ENCODE peak calls at places on chromosomes 2 and 18, in six cellular contexts. M is foreskin fibroblast, K is omental fat pad, T is OCI-LY7, S is K562, Y is bronchial epithelial cell. V is an unnamed sample.

GRCh38 chr18:32469691-32470131 is 971 bp downstream of the GAREM1 start:
- DNase-seq in M (peak), K (no peak), T (no peak), S (no peak), Y (peak), V (peak)

GRCh38 chr2:189002079-189002478 is 27.9 kb downstream of the COL3A1 start:
- DNase-seq in M (peak), K (no peak), T (no peak), S (no peak), Y (peak), V (no peak)

GRCh38 chr2:11790228-11790627 is 43.8 kb downstream of the LPIN1 start:
- DNase-seq in M (no peak), K (no peak), T (no peak), S (no peak), Y (no peak), V (no peak)

GRCh38 chr2:95025406-95026319 is at the start of gene MAL:
- DNase-seq in M (no peak), K (no peak), T (no peak), S (peak), Y (no peak), V (peak)

GRCh38 chr18:10560457-10561045 is 34.7 kb downstream of the NAPG start:
- DNase-seq in M (peak), K (peak), T (peak), S (peak), Y (peak), V (peak)

GRCh38 chr2:33108483-33109443 is 162.0 kb downstream of the LTBP1 start:
- DNase-seq in M (peak), K (no peak), T (no peak), S (peak), Y (peak), V (no peak)

GRCh38 chr2:134466141-134466540 is 212.3 kb downstream of the MGAT5 start:
- DNase-seq in M (no peak), K (no peak), T (peak), S (peak), Y (peak), V (peak)

GRCh38 chr18:13539050-13539449 is 187.3 kb downstream of the FAM210A start:
- DNase-seq in M (no peak), K (no peak), T (peak), S (no peak), Y (no peak), V (no peak)

GRCh38 chr2:231132126-231132525 is 7.3 kb upstream of the HTR2B start:
- DNase-seq in M (peak), K (no peak), T (no peak), S (no peak), Y (peak), V (no peak)

GRCh38 chr2:69779258-69779989 is 37.5 kb downstream of the ANXA4 start:
- DNase-seq in M (no peak), K (no peak), T (no peak), S (peak), Y (peak), V (no peak)

GRCh38 chr2:135819211-135819610 is 17.8 kb downstream of the LCT start:
- DNase-seq in M (peak), K (no peak), T (peak), S (peak), Y (peak), V (no peak)

GRCh38 chr2:40041983-40042382 is 262.9 kb upstream of the THUMPD2 start:
- DNase-seq in M (peak), K (no peak), T (no peak), S (no peak), Y (no peak), V (no peak)

GRCh38 chr2:179726461-179727180 is 134.8 kb downstream of the ZNF385B start:
- DNase-seq in M (no peak), K (no peak), T (no peak), S (no peak), Y (no peak), V (no peak)

GRCh38 chr18:69567813-69568488 is 167.3 kb downstream of the DOK6 start:
- DNase-seq in M (no peak), K (no peak), T (peak), S (no peak), Y (peak), V (no peak)

GRCh38 chr2:81007104-81007503 is 702.6 kb upstream of the LRRTM1 start:
- DNase-seq in M (no peak), K (no peak), T (no peak), S (no peak), Y (no peak), V (no peak)

GRCh38 chr2:15780912-15781574 is 159.3 kb upstream of the MYCN start:
- DNase-seq in M (no peak), K (no peak), T (no peak), S (no peak), Y (no peak), V (no peak)

GRCh38 chr2:13662055-13662454 is 945.3 kb downstream of the TRIB2 start:
- DNase-seq in M (no peak), K (no peak), T (no peak), S (no peak), Y (peak), V (no peak)

GRCh38 chr2:161556440-161556839 is 67.8 kb upstream of the SLC4A10 start:
- DNase-seq in M (no peak), K (no peak), T (no peak), S (no peak), Y (peak), V (no peak)

GRCh38 chr2:132478669-132479068 is 62.1 kb downstream of the GPR39 start:
- DNase-seq in M (no peak), K (no peak), T (no peak), S (no peak), Y (no peak), V (no peak)

GRCh38 chr2:200578778-200579177 is 7.0 kb upstream of the AOX1 start:
- DNase-seq in M (no peak), K (no peak), T (peak), S (no peak), Y (peak), V (no peak)
- TF ChIP-seq CTCF in M (peak), K (no peak), T (peak), S (peak), Y (peak), V (peak)

DNA sequence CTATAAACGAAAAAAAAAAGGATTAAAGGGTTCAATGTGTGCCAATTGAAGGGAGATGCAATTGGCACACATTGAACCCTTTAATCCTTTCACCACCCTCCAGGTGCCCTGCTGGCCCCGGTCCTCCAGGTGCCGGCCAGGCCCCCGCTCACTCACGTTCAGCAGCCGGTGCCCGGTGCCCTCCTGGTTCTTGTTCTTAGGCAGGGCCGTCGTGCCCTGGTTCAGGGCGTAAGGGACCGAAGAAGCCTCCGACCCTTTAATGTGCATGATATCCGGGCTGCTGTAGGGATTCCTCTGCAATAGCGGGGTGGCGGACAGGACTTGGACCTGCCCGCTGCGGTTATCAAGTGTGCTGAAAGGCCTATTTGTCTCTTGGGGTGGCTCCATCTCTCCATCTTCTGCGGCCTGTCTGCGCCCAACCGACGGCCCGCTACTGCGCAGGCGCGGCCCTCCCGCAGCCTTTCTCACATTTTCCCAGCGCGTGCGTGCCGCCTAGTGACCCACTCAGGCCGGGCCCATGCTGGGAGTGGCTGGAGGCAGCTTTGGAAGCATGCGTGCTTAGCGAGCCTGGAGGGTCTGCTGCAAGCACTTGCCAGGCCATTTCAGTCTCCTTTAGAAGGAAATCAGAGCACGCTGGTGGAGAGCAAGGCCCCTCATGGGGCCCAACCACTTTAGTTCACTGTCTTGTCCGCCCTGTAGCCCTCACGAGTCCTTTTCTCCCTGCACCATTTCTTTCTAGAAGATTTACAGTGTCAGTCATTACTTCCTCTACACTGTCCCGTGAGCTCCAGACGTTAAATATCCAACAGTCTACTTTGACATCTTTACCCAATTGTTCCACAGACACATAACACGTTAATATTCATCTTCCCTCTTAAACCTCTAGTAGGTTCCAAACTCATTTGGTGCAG is 24.3 kb downstream of the TMEM237 start:
- DNase-seq in M (peak), K (peak), T (no peak), S (peak), Y (peak), V (no peak)
- TF ChIP-seq CTCF in M (peak), K (no peak), T (no peak), S (peak), Y (peak), V (no peak)

GRCh38 chr2:120442923-120443571 is 97.1 kb downstream of the INHBB start:
- DNase-seq in M (no peak), K (no peak), T (no peak), S (peak), Y (peak), V (no peak)

GRCh38 chr2:120442541-120442922 is 96.6 kb downstream of the INHBB start:
- DNase-seq in M (no peak), K (no peak), T (no peak), S (no peak), Y (no peak), V (no peak)

GRCh38 chr2:120441351-120441700 is 95.4 kb downstream of the INHBB start:
- DNase-seq in M (no peak), K (no peak), T (no peak), S (no peak), Y (no peak), V (no peak)

GRCh38 chr2:120440521-120441350 is 94.8 kb downstream of the INHBB start:
- DNase-seq in M (no peak), K (no peak), T (no peak), S (no peak), Y (no peak), V (no peak)

GRCh38 chr2:120441744-120442471 is 96.0 kb downstream of the INHBB start:
- DNase-seq in M (peak), K (no peak), T (no peak), S (no peak), Y (peak), V (no peak)
- TF ChIP-seq CTCF in M (no peak), K (no peak), T (no peak), S (no peak), Y (no peak), V (no peak)

DNA sequence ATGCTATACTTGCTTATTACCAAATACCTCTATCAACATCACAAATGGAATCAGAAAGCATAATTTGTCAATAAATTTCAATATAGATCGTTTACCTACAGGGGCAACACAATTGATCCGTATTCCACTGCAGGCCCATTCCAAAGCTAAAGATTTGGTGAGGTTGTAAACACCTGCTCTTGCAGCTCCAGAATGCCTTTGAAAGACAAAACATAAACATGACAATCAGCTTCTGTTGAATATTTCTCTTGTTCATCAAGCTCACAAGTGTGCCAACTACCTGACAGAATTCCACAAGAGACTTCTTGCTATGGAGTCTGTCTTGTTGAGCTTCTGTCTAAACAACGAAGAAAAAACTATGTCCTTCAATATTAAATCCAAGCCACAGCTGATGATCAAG is 30.3 kb downstream of the PECR start:
- DNase-seq in M (no peak), K (no peak), T (no peak), S (no peak), Y (no peak), V (no peak)
- TF ChIP-seq CTCF in M (no peak), K (no peak), T (no peak), S (no peak), Y (no peak), V (no peak)